ENCODE peak calls at places on chromosomes 6 and 20, in eight cellular contexts. H, N, J, P, Z, T, O and L are unnamed samples.

GRCh38 chr6:37489697-37490336 is 9.9 kb downstream of the CCDC167 start:
- DNase-seq in O (no peak), T (no peak), Z (no peak), P (no peak), H (peak; percentile 58), N (peak; percentile 72), J (no peak), L (no peak)

GRCh38 chr20:58852559-58853271 is at the start of gene GNAS:
- DNase-seq in H (peak; percentile 53), N (peak; percentile 88), Z (no peak), J (no peak), T (no peak), P (peak; percentile 60), O (peak; percentile 30), L (peak; percentile 55)

GRCh38 chr6:298233-299049 is 6.2 kb downstream of the DUSP22 start:
- DNase-seq in J (no peak), Z (no peak), P (no peak), T (no peak), N (no peak), O (no peak), H (no peak), L (no peak)

GRCh38 chr6:40845588-40845987 is 193.4 kb downstream of the UNC5CL start:
- DNase-seq in J (peak; percentile 64), T (no peak), O (no peak), H (peak; percentile 7), Z (no peak), N (no peak), P (peak; percentile 37), L (peak; percentile 15)

GRCh38 chr20:63750807-63751470 is 11.4 kb downstream of the SLC2A4RG start:
- DNase-seq in P (no peak), H (peak; percentile 69), N (no peak), J (no peak), Z (no peak), O (no peak), T (no peak), L (no peak)

GRCh38 chr6:109795994-109796555 is 105.0 kb downstream of the FIG4 start:
- DNase-seq in J (no peak), H (no peak), O (no peak), N (no peak), P (peak; percentile 37), Z (no peak), T (no peak), L (no peak)

GRCh38 chr6:40356242-40356910 is 230.8 kb downstream of the LRFN2 start:
- DNase-seq in J (no peak), P (no peak), N (no peak), Z (no peak), O (no peak), H (no peak), T (no peak), L (no peak)

GRCh38 chr20:62063981-62064787 is 1.5 kb downstream of the TAF4 start:
- DNase-seq in N (peak; percentile 76), J (no peak), O (no peak), Z (no peak), H (no peak), P (no peak), T (no peak), L (no peak)

GRCh38 chr6:37218061-37218460 is 39.5 kb upstream of the TBC1D22B start:
- DNase-seq in N (no peak), O (no peak), H (no peak), J (no peak), P (no peak), Z (no peak), T (no peak), L (no peak)

GRCh38 chr6:170583736-170584180 is 679 bp downstream of the PDCD2 start:
- DNase-seq in N (no peak), P (peak; percentile 1), J (no peak), T (no peak), H (no peak), O (no peak), Z (no peak), L (no peak)

GRCh38 chr6:170062904-170063220 is 228.0 kb downstream of the DLL1 start:
- DNase-seq in O (no peak), N (no peak), J (no peak), H (no peak), Z (no peak), P (no peak), T (no peak), L (no peak)

GRCh38 chr6:44730771-44731391 is 343.4 kb downstream of the CDC5L start:
- DNase-seq in J (no peak), N (no peak), H (no peak), O (no peak), P (peak; percentile 66), Z (no peak), T (no peak), L (no peak)

GRCh38 chr6:82240191-82240590 is 7.4 kb downstream of the IBTK start:
- DNase-seq in H (no peak), N (no peak), J (no peak), O (no peak), T (no peak), Z (no peak), P (no peak), L (no peak)

GRCh38 chr6:108735991-108736345 is 112.3 kb upstream of the ARMC2 start:
- DNase-seq in H (no peak), O (no peak), Z (no peak), J (peak; percentile 16), N (no peak), T (no peak), P (no peak), L (no peak)

GRCh38 chr6:168208436-168208835 is 111.1 kb downstream of the DACT2 start:
- DNase-seq in T (no peak), O (no peak), N (no peak), H (no peak), P (no peak), J (no peak), Z (no peak), L (no peak)

DNA sequence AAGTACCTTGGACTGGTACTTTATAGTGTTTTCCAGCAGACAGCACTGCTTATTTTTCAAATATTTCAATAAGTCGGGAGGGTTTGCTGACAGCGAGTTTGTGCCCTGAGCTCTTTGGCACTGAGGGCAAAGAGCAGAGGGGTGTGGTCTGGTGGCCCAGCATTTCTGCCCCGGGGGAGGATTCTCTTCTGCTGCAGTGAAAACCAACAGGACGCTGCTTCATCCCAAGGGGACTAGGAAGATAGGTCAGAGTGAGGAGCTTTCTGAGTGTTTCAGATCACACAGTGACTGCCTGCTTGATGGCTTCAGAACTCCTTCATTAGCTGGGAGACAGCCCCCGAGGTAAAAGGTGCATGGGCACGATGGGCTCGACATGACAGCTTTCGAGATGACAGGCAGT is 8.6 kb downstream of the ULBP2 start:
- DNase-seq in J (no peak), T (no peak), N (no peak), H (no peak), P (no peak), Z (no peak), O (no peak), L (no peak)
- H3K27me3 ChIP-seq in J (peaks cover 19% of the 10 kb centered on the region), T (peaks cover 22% of the 10 kb centered on the region), N (no peaks in the 10 kb centered on the region), H (peaks cover 10% of the 10 kb centered on the region), P (peaks cover 38% of the 10 kb centered on the region), Z (no peaks in the 10 kb centered on the region), O (peaks cover 16% of the 10 kb centered on the region), L (no peaks in the 10 kb centered on the region)

DNA sequence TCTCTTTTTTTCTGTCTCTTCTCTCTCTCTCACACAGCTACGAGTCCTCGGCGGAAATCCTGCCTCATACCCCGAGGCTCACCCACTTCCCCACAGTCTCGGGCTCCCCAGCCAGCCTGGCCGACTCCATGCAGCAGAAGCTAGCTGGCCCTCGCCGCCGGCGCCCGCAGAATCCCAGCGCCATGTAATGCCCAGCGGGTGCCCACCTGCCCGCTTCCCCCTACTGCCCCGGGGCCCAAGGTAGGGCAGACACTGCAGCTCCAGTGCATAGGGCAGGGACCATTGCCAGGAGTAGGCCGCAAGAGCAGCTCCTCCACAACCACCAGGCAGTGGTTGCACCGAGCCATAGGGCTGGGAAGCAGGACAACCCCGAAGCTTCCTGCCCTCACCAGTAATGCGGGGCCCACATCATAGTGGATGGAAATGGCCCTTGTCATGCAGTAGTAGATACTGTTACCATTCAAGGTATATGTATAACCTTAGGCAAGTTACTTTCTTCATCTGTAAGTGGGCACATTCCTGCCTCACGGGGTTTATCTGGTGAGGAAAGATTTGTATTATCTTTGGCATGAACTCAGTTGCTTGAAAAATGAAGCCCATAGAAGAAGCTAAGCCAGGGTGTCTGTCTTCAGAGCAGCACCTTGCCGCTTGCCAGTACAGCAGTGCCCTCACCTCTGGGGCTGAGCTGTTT is 36.9 kb upstream of the ID1 start:
- DNase-seq in P (peak; percentile 36), O (no peak), H (no peak), N (peak; percentile 66), J (no peak), Z (no peak), T (no peak), L (no peak)
- H3K4me1 ChIP-seq in P (peaks cover 24% of the 10 kb centered on the region), O (peaks cover 12% of the 10 kb centered on the region), H (peaks cover 12% of the 10 kb centered on the region), N (peaks cover 7% of the 10 kb centered on the region), J (peaks cover 5% of the 10 kb centered on the region), Z (no peaks in the 10 kb centered on the region), T (peaks cover 95% of the 10 kb centered on the region), L (peaks cover 3% of the 10 kb centered on the region)

GRCh38 chr6:150180517-150180916 is 37.7 kb downstream of the PPP1R14C start:
- DNase-seq in H (no peak), N (no peak), T (no peak), O (no peak), J (no peak), Z (no peak), P (no peak), L (no peak)

GRCh38 chr6:150183966-150184365 is 41.1 kb downstream of the PPP1R14C start:
- DNase-seq in N (no peak), Z (no peak), T (no peak), P (no peak), O (no peak), J (no peak), H (no peak), L (no peak)

GRCh38 chr6:150184850-150185480 is 42.1 kb downstream of the PPP1R14C start:
- DNase-seq in O (no peak), T (no peak), J (no peak), P (no peak), H (no peak), N (no peak), Z (no peak), L (no peak)

GRCh38 chr6:150183105-150183504 is 40.3 kb downstream of the PPP1R14C start:
- DNase-seq in T (no peak), Z (no peak), P (no peak), O (no peak), H (no peak), J (no peak), N (no peak), L (no peak)

GRCh38 chr6:150182460-150183078 is 39.7 kb downstream of the PPP1R14C start:
- DNase-seq in T (no peak), P (no peak), H (no peak), N (no peak), J (no peak), O (no peak), Z (no peak), L (no peak)
- H3K27me3 ChIP-seq in T (no peaks in the 10 kb centered on the region), P (no peaks in the 10 kb centered on the region), H (no peaks in the 10 kb centered on the region), N (no peaks in the 10 kb centered on the region), J (no peaks in the 10 kb centered on the region), O (no peaks in the 10 kb centered on the region), Z (no peaks in the 10 kb centered on the region), L (no peaks in the 10 kb centered on the region)

DNA sequence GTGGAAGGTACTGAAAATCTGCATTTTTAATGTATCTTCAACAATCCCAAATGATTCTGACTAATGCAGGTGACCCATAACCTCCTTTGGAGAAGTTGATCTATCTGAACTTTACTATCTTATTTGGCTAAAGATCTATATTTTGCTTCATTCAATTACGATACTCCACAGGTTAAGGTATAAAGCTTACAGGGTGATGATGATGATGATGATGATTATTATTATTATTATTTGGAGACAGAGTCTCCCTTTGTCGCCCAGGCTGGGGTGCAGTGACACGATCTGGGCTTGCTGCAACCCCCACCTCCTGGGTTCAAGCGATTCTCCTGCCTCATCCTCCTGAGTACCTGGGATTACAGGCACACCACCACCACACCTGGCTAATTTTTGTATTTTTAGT is 13.1 kb downstream of the TOP1 start:
- DNase-seq in N (no peak), Z (no peak), J (no peak), H (no peak), T (no peak), O (no peak), P (no peak), L (no peak)
- H3K4me1 ChIP-seq in N (peaks cover 11% of the 10 kb centered on the region), Z (no peaks in the 10 kb centered on the region), J (no peaks in the 10 kb centered on the region), H (peaks cover 66% of the 10 kb centered on the region), T (peaks cover 90% of the 10 kb centered on the region), O (peaks cover 34% of the 10 kb centered on the region), P (peaks cover 9% of the 10 kb centered on the region), L (peaks cover 3% of the 10 kb centered on the region)